ENCODE peak calls at places on chromosomes 16 and 17, in five cellular contexts. E is A549, X is IMR-90, M is SK-N-SH, Q is K562. D is an unnamed sample.

GRCh38 chr16:4415538-4416199 is 727 bp downstream of the CORO7 start:
- DNase-seq in Q (peak), X (no peak), M (peak), E (no peak), D (no peak)

GRCh38 chr16:9316615-9317014 is 225.2 kb downstream of the HAPSTR1 start:
- DNase-seq in E (no peak), M (no peak), X (no peak), Q (no peak), D (no peak)

GRCh38 chr17:81641825-81642489 is 5.0 kb downstream of the TSPAN10 start:
- DNase-seq in X (peak), M (no peak), E (peak), Q (no peak), D (no peak)

GRCh38 chr17:27649929-27650328 is 18.9 kb downstream of the LGALS9 start:
- DNase-seq in E (no peak), X (no peak), M (no peak), Q (no peak), D (no peak)

GRCh38 chr16:67163164-67163902 is 1.2 kb upstream of the HSF4 start:
- DNase-seq in M (peak), Q (no peak), E (no peak), X (peak), D (no peak)

GRCh38 chr17:45096141-45096540 is 35.0 kb downstream of the NMT1 start:
- DNase-seq in M (no peak), E (peak), Q (no peak), X (peak), D (no peak)

GRCh38 chr16:17414421-17414820 is 56.3 kb downstream of the XYLT1 start:
- DNase-seq in M (no peak), Q (no peak), E (no peak), X (no peak), D (peak)

GRCh38 chr17:6365187-6365943 is 69.6 kb downstream of the AIPL1 start:
- DNase-seq in Q (no peak), X (peak), E (peak), M (no peak), D (no peak)

GRCh38 chr17:55770220-55770870 is 19.5 kb downstream of the PCTP start:
- DNase-seq in X (peak), M (peak), Q (peak), E (peak), D (no peak)

GRCh38 chr16:5621826-5622225 is 524.2 kb upstream of the EEF2KMT start:
- DNase-seq in M (peak), Q (no peak), X (no peak), E (no peak), D (no peak)

GRCh38 chr17:18990331-18990730 is 14.2 kb downstream of the FAM83G start:
- DNase-seq in X (no peak), M (no peak), E (no peak), Q (no peak), D (no peak)

GRCh38 chr17:44913676-44914075 is 1.6 kb downstream of the GFAP start:
- DNase-seq in E (no peak), Q (no peak), X (no peak), M (peak), D (no peak)

GRCh38 chr16:56981729-56982271 is 7.6 kb upstream of the NLRC5 start:
- DNase-seq in E (no peak), Q (no peak), M (no peak), X (no peak), D (no peak)

GRCh38 chr16:56977823-56978430 is 11.4 kb upstream of the NLRC5 start:
- DNase-seq in Q (no peak), M (no peak), E (no peak), X (no peak), D (no peak)

GRCh38 chr16:56982695-56983094 is 6.7 kb upstream of the NLRC5 start:
- DNase-seq in X (no peak), E (no peak), Q (no peak), M (no peak), D (no peak)

GRCh38 chr16:56980792-56981724 is 8.3 kb upstream of the NLRC5 start:
- DNase-seq in E (no peak), Q (no peak), X (no peak), M (no peak), D (no peak)

DNA sequence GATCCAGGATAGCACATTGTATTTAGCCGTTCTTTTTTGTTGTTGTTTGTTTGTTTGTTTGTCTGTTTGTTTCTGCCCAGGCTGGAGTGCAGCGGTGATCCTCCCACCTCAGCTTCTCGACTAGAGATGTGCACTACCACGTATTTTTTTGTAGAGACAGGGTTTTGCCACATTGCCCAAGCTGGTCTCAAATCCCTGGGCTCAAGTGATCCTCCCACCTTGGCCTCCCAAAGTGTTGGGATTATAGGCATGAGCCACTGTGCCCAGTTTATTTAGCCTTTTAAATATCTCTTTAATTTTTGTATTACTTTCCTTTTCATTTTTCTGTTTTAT is 9.2 kb upstream of the NLRC5 start:
- DNase-seq in Q (no peak), X (no peak), E (no peak), M (no peak), D (no peak)
- TF ChIP-seq RCOR1 in Q (no peak), X (no peak), E (no peak), M (no peak), D (no peak)

DNA sequence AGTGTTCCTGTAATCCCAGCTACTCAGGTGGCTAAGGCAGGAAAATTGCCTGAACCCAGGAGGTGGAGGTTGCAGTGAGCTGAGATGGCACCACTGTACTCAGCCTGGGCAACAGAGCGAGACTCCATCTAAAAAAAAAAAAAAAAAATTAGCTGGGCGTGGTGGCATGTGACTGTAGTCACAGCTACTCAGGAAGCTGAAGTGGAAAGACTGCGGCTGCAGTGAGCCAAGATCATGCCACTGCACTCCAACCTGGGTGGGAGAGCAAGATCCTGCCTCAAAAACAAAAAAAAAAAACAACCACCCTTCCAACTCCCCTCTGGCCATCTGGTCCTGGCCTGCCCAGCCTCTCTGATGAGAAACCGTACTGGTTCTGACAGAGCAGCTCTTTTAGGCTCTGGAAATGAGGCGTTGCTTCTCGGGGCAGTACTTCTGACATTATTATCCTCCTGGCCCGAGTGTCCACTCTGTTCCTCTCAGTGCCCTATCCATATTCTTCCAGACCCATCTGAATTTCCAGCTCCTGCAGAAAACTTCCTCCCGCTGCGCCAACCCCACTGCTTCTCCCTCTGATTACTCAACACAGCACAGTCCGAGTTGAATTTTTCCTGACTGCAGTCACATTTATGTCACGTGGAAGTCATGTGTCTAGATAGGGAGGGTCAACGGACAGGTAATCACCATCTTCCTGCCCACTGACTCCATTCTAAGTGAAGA is 13.3 kb downstream of the GGA2 start:
- DNase-seq in X (peak), E (no peak), Q (no peak), M (no peak), D (no peak)
- TF ChIP-seq RCOR1 in X (no peak), E (no peak), Q (no peak), M (no peak), D (no peak)

GRCh38 chr16:79510879-79511278 is 89.7 kb downstream of the MAF start:
- DNase-seq in X (no peak), E (no peak), M (no peak), Q (no peak), D (no peak)
- TF ChIP-seq RCOR1 in X (no peak), E (no peak), M (no peak), Q (no peak), D (no peak)

GRCh38 chr16:53415504-53415903 is 18.8 kb upstream of the RBL2 start:
- DNase-seq in X (no peak), Q (no peak), M (no peak), E (peak), D (no peak)
- TF ChIP-seq RCOR1 in X (no peak), Q (no peak), M (no peak), E (no peak), D (no peak)

GRCh38 chr16:28195859-28196258 is 15.9 kb downstream of the XPO6 start:
- DNase-seq in Q (no peak), M (no peak), E (no peak), X (no peak), D (no peak)
- TF ChIP-seq RCOR1 in Q (no peak), M (no peak), E (no peak), X (no peak), D (no peak)

DNA sequence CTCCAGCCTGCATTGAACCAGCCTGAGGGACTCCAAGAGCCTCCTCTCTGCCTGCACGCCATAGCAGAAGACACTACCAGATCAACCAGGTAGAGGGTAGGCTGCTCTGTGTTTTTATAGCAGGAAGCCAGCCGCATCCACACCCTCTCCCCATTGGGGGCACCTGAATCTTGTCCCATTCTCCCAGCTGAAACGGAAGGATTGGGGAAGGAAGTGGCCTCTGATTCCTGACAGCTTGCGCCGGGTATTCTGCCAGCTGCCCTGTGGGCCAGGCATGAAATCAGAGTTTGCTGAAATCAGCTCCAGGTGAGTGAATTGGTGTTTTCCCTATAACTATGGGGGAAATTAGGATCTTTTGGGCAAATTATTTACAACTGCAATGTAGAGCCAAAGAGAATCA is at the start of gene ZP2:
- DNase-seq in E (no peak), X (no peak), M (no peak), Q (no peak), D (no peak)
- TF ChIP-seq RCOR1 in E (no peak), X (no peak), M (no peak), Q (no peak), D (no peak)

GRCh38 chr16:50271148-50272041 is 5.0 kb downstream of the ADCY7 start:
- DNase-seq in X (no peak), Q (peak), E (no peak), M (no peak), D (no peak)
- TF ChIP-seq RCOR1 in X (no peak), Q (no peak), E (no peak), M (no peak), D (no peak)

D was measured in GM12878.